ENCODE peak calls at places on chromosome 13, in six cellular contexts. One of them, this sample, is unnamed.

GRCh38 chr13:113063091-113063491 is 42.5 kb upstream of the F7 start:
- DNase-seq in lower lobe of right lung: peak; percentile 41
- DNase-seq in left ventricle myocardium inferior: no peak
- DNase-seq in body of pancreas: no peak
- DNase-seq in prostate gland: no peak
- DNase-seq in fibroblast of lung: no peak
- DNase-seq in this sample: no peak

GRCh38 chr13:91946498-91947070 is 548.2 kb downstream of the GPC5 start:
- DNase-seq in lower lobe of right lung: no peak
- DNase-seq in left ventricle myocardium inferior: no peak
- DNase-seq in prostate gland: no peak
- DNase-seq in body of pancreas: peak; percentile 6
- DNase-seq in fibroblast of lung: peak; percentile 54
- DNase-seq in this sample: no peak

GRCh38 chr13:29362849-29363604 is 232.5 kb downstream of the SLC7A1 start:
- DNase-seq in prostate gland: no peak
- DNase-seq in body of pancreas: peak; percentile 52
- DNase-seq in fibroblast of lung: peak; percentile 31
- DNase-seq in left ventricle myocardium inferior: no peak
- DNase-seq in lower lobe of right lung: no peak
- DNase-seq in this sample: peak; percentile 29

GRCh38 chr13:28147489-28147888 is 9.1 kb downstream of the PAN3 start:
- DNase-seq in lower lobe of right lung: no peak
- DNase-seq in fibroblast of lung: no peak
- DNase-seq in left ventricle myocardium inferior: no peak
- DNase-seq in body of pancreas: no peak
- DNase-seq in prostate gland: no peak
- DNase-seq in this sample: no peak

GRCh38 chr13:52794589-52794988 is 53.9 kb downstream of the PCDH8 start:
- DNase-seq in lower lobe of right lung: no peak
- DNase-seq in fibroblast of lung: no peak
- DNase-seq in body of pancreas: no peak
- DNase-seq in prostate gland: no peak
- DNase-seq in left ventricle myocardium inferior: no peak
- DNase-seq in this sample: no peak

GRCh38 chr13:30156270-30156669 is 151.1 kb downstream of the KATNAL1 start:
- DNase-seq in prostate gland: no peak
- DNase-seq in left ventricle myocardium inferior: no peak
- DNase-seq in body of pancreas: no peak
- DNase-seq in fibroblast of lung: no peak
- DNase-seq in lower lobe of right lung: no peak
- DNase-seq in this sample: no peak

GRCh38 chr13:31027136-31027535 is 94.7 kb downstream of the TEX26 start:
- DNase-seq in fibroblast of lung: no peak
- DNase-seq in lower lobe of right lung: no peak
- DNase-seq in body of pancreas: no peak
- DNase-seq in left ventricle myocardium inferior: no peak
- DNase-seq in prostate gland: no peak
- DNase-seq in this sample: no peak

GRCh38 chr13:41523396-41523795 is 66.0 kb downstream of the RGCC start:
- DNase-seq in lower lobe of right lung: no peak
- DNase-seq in prostate gland: no peak
- DNase-seq in fibroblast of lung: no peak
- DNase-seq in left ventricle myocardium inferior: no peak
- DNase-seq in body of pancreas: no peak
- DNase-seq in this sample: no peak

GRCh38 chr13:85509512-85509911 is 289.7 kb downstream of the SLITRK6 start:
- DNase-seq in left ventricle myocardium inferior: no peak
- DNase-seq in body of pancreas: no peak
- DNase-seq in lower lobe of right lung: no peak
- DNase-seq in prostate gland: peak; percentile 54
- DNase-seq in fibroblast of lung: peak; percentile 52
- DNase-seq in this sample: no peak

GRCh38 chr13:111460548-111461444 is 140.4 kb downstream of the TEX29 start:
- DNase-seq in fibroblast of lung: peak; percentile 70
- DNase-seq in lower lobe of right lung: no peak
- DNase-seq in left ventricle myocardium inferior: no peak
- DNase-seq in body of pancreas: peak; percentile 66
- DNase-seq in prostate gland: peak; percentile 59
- DNase-seq in this sample: peak; percentile 48

GRCh38 chr13:109684836-109685602 is 101.4 kb downstream of the IRS2 start:
- DNase-seq in prostate gland: peak; percentile 36
- DNase-seq in left ventricle myocardium inferior: peak; percentile 30
- DNase-seq in fibroblast of lung: peak; percentile 64
- DNase-seq in lower lobe of right lung: no peak
- DNase-seq in body of pancreas: peak; percentile 66
- DNase-seq in this sample: no peak

GRCh38 chr13:44331912-44332840 is 41.4 kb upstream of the SERP2 start:
- DNase-seq in lower lobe of right lung: no peak
- DNase-seq in body of pancreas: peak; percentile 43
- DNase-seq in fibroblast of lung: peak; percentile 92
- DNase-seq in left ventricle myocardium inferior: peak; percentile 69
- DNase-seq in prostate gland: peak; percentile 45
- DNase-seq in this sample: no peak

GRCh38 chr13:99228737-99229691 is 28.4 kb downstream of the UBAC2 start:
- DNase-seq in prostate gland: no peak
- DNase-seq in body of pancreas: no peak
- DNase-seq in left ventricle myocardium inferior: no peak
- DNase-seq in fibroblast of lung: peak; percentile 36
- DNase-seq in lower lobe of right lung: no peak
- DNase-seq in this sample: peak; percentile 91

GRCh38 chr13:75533866-75534265 is 3.8 kb downstream of the COMMD6 start:
- DNase-seq in left ventricle myocardium inferior: no peak
- DNase-seq in fibroblast of lung: no peak
- DNase-seq in lower lobe of right lung: no peak
- DNase-seq in prostate gland: no peak
- DNase-seq in body of pancreas: no peak
- DNase-seq in this sample: no peak

GRCh38 chr13:30216111-30216510 is 91.2 kb downstream of the KATNAL1 start:
- DNase-seq in lower lobe of right lung: no peak
- DNase-seq in body of pancreas: no peak
- DNase-seq in prostate gland: no peak
- DNase-seq in fibroblast of lung: no peak
- DNase-seq in left ventricle myocardium inferior: no peak
- DNase-seq in this sample: no peak

GRCh38 chr13:67619346-67619745 is 389.2 kb upstream of the PCDH9 start:
- DNase-seq in body of pancreas: no peak
- DNase-seq in fibroblast of lung: peak; percentile 58
- DNase-seq in prostate gland: no peak
- DNase-seq in left ventricle myocardium inferior: no peak
- DNase-seq in lower lobe of right lung: no peak
- DNase-seq in this sample: no peak

GRCh38 chr13:49113526-49114286 is 106.4 kb upstream of the MLNR start:
- DNase-seq in fibroblast of lung: peak; percentile 68
- DNase-seq in lower lobe of right lung: no peak
- DNase-seq in prostate gland: no peak
- DNase-seq in left ventricle myocardium inferior: no peak
- DNase-seq in body of pancreas: no peak
- DNase-seq in this sample: peak; percentile 18

DNA sequence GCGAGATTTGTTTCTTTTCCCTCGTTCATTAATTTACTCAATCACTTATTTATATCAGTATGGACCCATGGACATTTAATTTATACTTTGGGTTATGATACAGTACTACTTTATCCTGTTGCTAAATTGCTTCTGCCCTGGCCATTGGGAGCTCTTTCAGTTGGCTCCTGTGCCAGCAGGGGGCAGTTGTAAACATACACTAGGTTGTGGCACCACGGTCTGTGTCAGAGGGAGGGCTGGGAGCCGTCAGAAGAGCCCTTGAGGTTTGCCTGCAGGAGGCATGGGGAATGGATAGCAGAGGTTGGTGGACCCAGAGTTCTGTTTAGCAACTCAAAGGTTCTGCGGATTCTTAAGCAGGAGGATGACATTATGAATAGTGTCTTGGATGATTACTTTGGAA is 94.3 kb downstream of the ERCC5 start:
- DNase-seq in fibroblast of lung: no peak
- DNase-seq in body of pancreas: no peak
- DNase-seq in lower lobe of right lung: no peak
- DNase-seq in left ventricle myocardium inferior: no peak
- DNase-seq in prostate gland: no peak
- DNase-seq in this sample: no peak
- TF ChIP-seq CTCF in fibroblast of lung: no peak
- TF ChIP-seq CTCF in body of pancreas: no peak
- TF ChIP-seq CTCF in lower lobe of right lung: no peak
- TF ChIP-seq CTCF in left ventricle myocardium inferior: no peak
- TF ChIP-seq CTCF in prostate gland: no peak
- TF ChIP-seq CTCF in this sample: no peak

GRCh38 chr13:46905249-46905648 is 8.4 kb upstream of the HTR2A start:
- DNase-seq in prostate gland: no peak
- DNase-seq in fibroblast of lung: peak; percentile 41
- DNase-seq in body of pancreas: no peak
- DNase-seq in lower lobe of right lung: no peak
- DNase-seq in left ventricle myocardium inferior: no peak
- DNase-seq in this sample: no peak
- TF ChIP-seq CTCF in prostate gland: no peak
- TF ChIP-seq CTCF in fibroblast of lung: peak; percentile 46
- TF ChIP-seq CTCF in body of pancreas: no peak
- TF ChIP-seq CTCF in lower lobe of right lung: no peak
- TF ChIP-seq CTCF in left ventricle myocardium inferior: no peak
- TF ChIP-seq CTCF in this sample: peak; percentile 4

DNA sequence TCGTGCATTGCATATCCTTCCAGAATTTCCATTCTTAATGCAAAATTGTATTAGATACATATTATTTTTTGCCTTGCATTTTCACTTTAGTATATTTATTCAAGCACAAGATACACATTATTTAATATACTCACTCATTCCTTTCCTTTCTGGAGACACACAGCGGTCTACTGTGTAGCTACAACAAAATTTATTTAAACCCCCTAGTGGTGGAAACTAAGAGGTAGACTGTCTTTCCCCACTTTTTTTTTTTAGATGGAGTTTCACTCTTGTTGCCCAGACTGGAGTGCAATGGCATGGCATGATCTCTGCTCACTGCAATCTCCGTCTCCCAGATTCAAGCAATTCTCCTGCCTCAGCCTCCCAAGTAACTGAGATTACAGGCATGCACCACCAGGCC is 2040.3 kb upstream of the PCDH20 start:
- DNase-seq in fibroblast of lung: no peak
- DNase-seq in left ventricle myocardium inferior: no peak
- DNase-seq in prostate gland: no peak
- DNase-seq in body of pancreas: no peak
- DNase-seq in lower lobe of right lung: no peak
- DNase-seq in this sample: no peak
- TF ChIP-seq CTCF in fibroblast of lung: no peak
- TF ChIP-seq CTCF in left ventricle myocardium inferior: no peak
- TF ChIP-seq CTCF in prostate gland: no peak
- TF ChIP-seq CTCF in body of pancreas: no peak
- TF ChIP-seq CTCF in lower lobe of right lung: no peak
- TF ChIP-seq CTCF in this sample: peak; percentile 60

GRCh38 chr13:61950828-61951227 is 535.2 kb upstream of the PCDH20 start:
- DNase-seq in body of pancreas: no peak
- DNase-seq in prostate gland: no peak
- DNase-seq in fibroblast of lung: no peak
- DNase-seq in left ventricle myocardium inferior: no peak
- DNase-seq in lower lobe of right lung: no peak
- DNase-seq in this sample: no peak

DNA sequence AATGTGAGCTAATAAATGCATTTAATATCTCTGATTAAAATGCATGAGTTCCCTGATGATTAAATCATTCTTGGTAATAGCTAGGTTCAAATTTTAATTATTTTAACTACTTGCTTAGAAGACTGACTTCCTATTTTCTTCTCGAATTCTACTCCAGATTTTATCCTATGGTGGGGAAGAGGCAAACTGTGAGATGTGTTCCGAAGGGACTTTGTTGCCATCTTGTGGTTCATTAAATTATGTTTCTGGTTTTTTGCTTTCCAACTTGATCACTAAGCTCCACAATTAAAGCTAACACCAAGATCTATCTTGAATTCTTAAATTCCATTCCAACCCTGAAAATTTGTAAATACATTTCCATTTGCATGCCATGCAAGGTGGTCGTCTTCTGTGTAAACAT is 538.4 kb upstream of the PCDH20 start:
- DNase-seq in lower lobe of right lung: no peak
- DNase-seq in prostate gland: no peak
- DNase-seq in left ventricle myocardium inferior: no peak
- DNase-seq in body of pancreas: no peak
- DNase-seq in fibroblast of lung: peak; percentile 61
- DNase-seq in this sample: no peak
- TF ChIP-seq CTCF in lower lobe of right lung: no peak
- TF ChIP-seq CTCF in prostate gland: no peak
- TF ChIP-seq CTCF in left ventricle myocardium inferior: peak; percentile 47
- TF ChIP-seq CTCF in body of pancreas: peak; percentile 30
- TF ChIP-seq CTCF in fibroblast of lung: peak; percentile 43
- TF ChIP-seq CTCF in this sample: peak; percentile 19

GRCh38 chr13:79626924-79627323 is 146.0 kb downstream of the NDFIP2 start:
- DNase-seq in fibroblast of lung: no peak
- DNase-seq in prostate gland: no peak
- DNase-seq in lower lobe of right lung: no peak
- DNase-seq in left ventricle myocardium inferior: no peak
- DNase-seq in body of pancreas: no peak
- DNase-seq in this sample: no peak

GRCh38 chr13:79628463-79628862 is 147.5 kb downstream of the NDFIP2 start:
- DNase-seq in left ventricle myocardium inferior: no peak
- DNase-seq in body of pancreas: no peak
- DNase-seq in fibroblast of lung: no peak
- DNase-seq in lower lobe of right lung: no peak
- DNase-seq in prostate gland: no peak
- DNase-seq in this sample: no peak

GRCh38 chr13:79625517-79625916 is 144.6 kb downstream of the NDFIP2 start:
- DNase-seq in left ventricle myocardium inferior: no peak
- DNase-seq in body of pancreas: no peak
- DNase-seq in prostate gland: no peak
- DNase-seq in lower lobe of right lung: no peak
- DNase-seq in fibroblast of lung: no peak
- DNase-seq in this sample: no peak

GRCh38 chr13:79637086-79637763 is 156.3 kb downstream of the NDFIP2 start:
- DNase-seq in prostate gland: peak; percentile 40
- DNase-seq in left ventricle myocardium inferior: peak; percentile 85
- DNase-seq in body of pancreas: peak; percentile 74
- DNase-seq in lower lobe of right lung: no peak
- DNase-seq in fibroblast of lung: peak; percentile 40
- DNase-seq in this sample: no peak

DNA sequence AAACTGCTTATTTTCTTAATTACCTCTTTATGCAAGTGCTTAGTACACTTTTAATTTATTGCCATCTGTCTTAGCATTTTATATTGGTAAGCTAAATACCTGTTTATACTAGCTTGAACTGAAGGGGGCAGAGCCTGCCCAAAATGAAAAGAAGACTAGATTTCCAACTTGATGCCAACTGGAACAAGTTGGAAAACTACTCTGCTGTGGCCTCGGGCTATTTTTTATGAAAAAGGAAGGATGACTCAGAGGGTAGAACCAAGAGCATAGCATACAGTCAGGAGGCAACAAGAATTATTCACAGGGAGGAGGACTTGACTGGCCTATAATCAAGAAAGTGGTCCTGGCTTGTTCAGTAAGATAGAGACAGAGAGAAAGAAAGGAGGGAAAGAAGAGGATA is 150.3 kb downstream of the NDFIP2 start:
- DNase-seq in prostate gland: peak; percentile 72
- DNase-seq in left ventricle myocardium inferior: no peak
- DNase-seq in lower lobe of right lung: no peak
- DNase-seq in body of pancreas: peak; percentile 13
- DNase-seq in fibroblast of lung: peak; percentile 84
- DNase-seq in this sample: peak; percentile 96
- TF ChIP-seq CTCF in prostate gland: peak; percentile 43
- TF ChIP-seq CTCF in left ventricle myocardium inferior: peak; percentile 55
- TF ChIP-seq CTCF in lower lobe of right lung: no peak
- TF ChIP-seq CTCF in body of pancreas: peak; percentile 23
- TF ChIP-seq CTCF in fibroblast of lung: peak; percentile 30
- TF ChIP-seq CTCF in this sample: peak; percentile 68

GRCh38 chr13:105630411-105630810 is 905.1 kb downstream of the EFNB2 start:
- DNase-seq in fibroblast of lung: no peak
- DNase-seq in left ventricle myocardium inferior: no peak
- DNase-seq in prostate gland: no peak
- DNase-seq in body of pancreas: no peak
- DNase-seq in lower lobe of right lung: no peak
- DNase-seq in this sample: no peak
- TF ChIP-seq CTCF in fibroblast of lung: no peak
- TF ChIP-seq CTCF in left ventricle myocardium inferior: no peak
- TF ChIP-seq CTCF in prostate gland: no peak
- TF ChIP-seq CTCF in body of pancreas: no peak
- TF ChIP-seq CTCF in lower lobe of right lung: no peak
- TF ChIP-seq CTCF in this sample: no peak